ENCODE peak calls at places on chromosome 11, in six cellular contexts. One of them, this sample, is unnamed.

GRCh38 chr11:44524751-44525171 is 40.7 kb upstream of the CD82 start:
- DNase-seq in neural progenitor cell: no peak
- DNase-seq in OCI-LY7: no peak
- DNase-seq in GM23248: no peak
- DNase-seq in MM.1S: no peak
- DNase-seq in HCT116: no peak
- DNase-seq in this sample: no peak

GRCh38 chr11:34308821-34309585 is 48.8 kb downstream of the ABTB2 start:
- DNase-seq in neural progenitor cell: no peak
- DNase-seq in OCI-LY7: no peak
- DNase-seq in GM23248: peak; percentile 88
- DNase-seq in MM.1S: no peak
- DNase-seq in HCT116: no peak
- DNase-seq in this sample: peak; percentile 57

GRCh38 chr11:11263238-11264030 is 89.6 kb downstream of the CSNK2A3 start:
- DNase-seq in neural progenitor cell: no peak
- DNase-seq in OCI-LY7: no peak
- DNase-seq in GM23248: peak; percentile 34
- DNase-seq in MM.1S: no peak
- DNase-seq in HCT116: no peak
- DNase-seq in this sample: no peak

GRCh38 chr11:68153742-68154141 is 32.6 kb upstream of the CHKA start:
- DNase-seq in neural progenitor cell: no peak
- DNase-seq in OCI-LY7: no peak
- DNase-seq in GM23248: no peak
- DNase-seq in MM.1S: no peak
- DNase-seq in HCT116: no peak
- DNase-seq in this sample: no peak

GRCh38 chr11:126403039-126403438 is 47.6 kb downstream of the ST3GAL4 start:
- DNase-seq in neural progenitor cell: peak; percentile 59
- DNase-seq in OCI-LY7: no peak
- DNase-seq in GM23248: no peak
- DNase-seq in MM.1S: no peak
- DNase-seq in HCT116: no peak
- DNase-seq in this sample: peak; percentile 37

GRCh38 chr11:3161309-3161708 is 3.8 kb downstream of the OSBPL5 start:
- DNase-seq in neural progenitor cell: no peak
- DNase-seq in OCI-LY7: no peak
- DNase-seq in GM23248: peak; percentile 71
- DNase-seq in MM.1S: no peak
- DNase-seq in HCT116: no peak
- DNase-seq in this sample: no peak

GRCh38 chr11:32312865-32313403 is 122.4 kb downstream of the WT1 start:
- DNase-seq in neural progenitor cell: peak; percentile 55
- DNase-seq in OCI-LY7: peak; percentile 24
- DNase-seq in GM23248: peak; percentile 92
- DNase-seq in MM.1S: peak; percentile 63
- DNase-seq in HCT116: peak; percentile 63
- DNase-seq in this sample: peak; percentile 71

GRCh38 chr11:12017243-12017678 is 8.8 kb upstream of the DKK3 start:
- DNase-seq in neural progenitor cell: no peak
- DNase-seq in OCI-LY7: no peak
- DNase-seq in GM23248: peak; percentile 93
- DNase-seq in MM.1S: no peak
- DNase-seq in HCT116: no peak
- DNase-seq in this sample: no peak

GRCh38 chr11:560305-561147 is at the start of the genes LMNTD2 and RASSF7:
- DNase-seq in neural progenitor cell: peak; percentile 98
- DNase-seq in OCI-LY7: peak; percentile 97
- DNase-seq in GM23248: peak; percentile 89
- DNase-seq in MM.1S: peak; percentile 94
- DNase-seq in HCT116: peak; percentile 76
- DNase-seq in this sample: peak; percentile 98

GRCh38 chr11:7612661-7613393 is 60.5 kb downstream of the CYB5R2 start:
- DNase-seq in neural progenitor cell: peak; percentile 69
- DNase-seq in OCI-LY7: no peak
- DNase-seq in GM23248: no peak
- DNase-seq in MM.1S: peak; percentile 58
- DNase-seq in HCT116: no peak
- DNase-seq in this sample: peak; percentile 38

GRCh38 chr11:108914981-108915380 is 250.1 kb downstream of the DDX10 start:
- DNase-seq in neural progenitor cell: no peak
- DNase-seq in OCI-LY7: no peak
- DNase-seq in GM23248: no peak
- DNase-seq in MM.1S: no peak
- DNase-seq in HCT116: no peak
- DNase-seq in this sample: no peak

GRCh38 chr11:1837171-1838076 is 1.4 kb upstream of the TNNI2 start:
- DNase-seq in neural progenitor cell: peak; percentile 93
- DNase-seq in OCI-LY7: peak; percentile 88
- DNase-seq in GM23248: peak; percentile 64
- DNase-seq in MM.1S: peak; percentile 43
- DNase-seq in HCT116: no peak
- DNase-seq in this sample: peak; percentile 91

GRCh38 chr11:8356731-8357504 is 93.2 kb upstream of the LMO1 start:
- DNase-seq in neural progenitor cell: peak; percentile 67
- DNase-seq in OCI-LY7: no peak
- DNase-seq in GM23248: peak; percentile 64
- DNase-seq in MM.1S: no peak
- DNase-seq in HCT116: no peak
- DNase-seq in this sample: no peak

GRCh38 chr11:45590743-45591142 is 74.7 kb downstream of the CHST1 start:
- DNase-seq in neural progenitor cell: no peak
- DNase-seq in OCI-LY7: no peak
- DNase-seq in GM23248: peak; percentile 3
- DNase-seq in MM.1S: no peak
- DNase-seq in HCT116: no peak
- DNase-seq in this sample: no peak

GRCh38 chr11:15159085-15159484 is 44.4 kb downstream of the INSC start:
- DNase-seq in neural progenitor cell: peak; percentile 38
- DNase-seq in OCI-LY7: peak; percentile 34
- DNase-seq in GM23248: peak; percentile 77
- DNase-seq in MM.1S: peak; percentile 33
- DNase-seq in HCT116: peak; percentile 28
- DNase-seq in this sample: peak; percentile 22

GRCh38 chr11:59206635-59207034 is 6.1 kb downstream of the MPEG1 start:
- DNase-seq in neural progenitor cell: peak; percentile 66
- DNase-seq in OCI-LY7: peak; percentile 26
- DNase-seq in GM23248: peak; percentile 44
- DNase-seq in MM.1S: peak; percentile 34
- DNase-seq in HCT116: peak; percentile 21
- DNase-seq in this sample: peak; percentile 58

GRCh38 chr11:133526790-133527189 is 5.5 kb downstream of the OPCML start:
- DNase-seq in neural progenitor cell: no peak
- DNase-seq in OCI-LY7: no peak
- DNase-seq in GM23248: no peak
- DNase-seq in MM.1S: no peak
- DNase-seq in HCT116: no peak
- DNase-seq in this sample: no peak

GRCh38 chr11:77654770-77655434 is 17.3 kb upstream of the CLNS1A start:
- DNase-seq in neural progenitor cell: no peak
- DNase-seq in OCI-LY7: no peak
- DNase-seq in GM23248: no peak
- DNase-seq in MM.1S: no peak
- DNase-seq in HCT116: no peak
- DNase-seq in this sample: no peak

GRCh38 chr11:67439321-67440228 is 2.1 kb upstream of the PTPRCAP start:
- DNase-seq in neural progenitor cell: no peak
- DNase-seq in OCI-LY7: no peak
- DNase-seq in GM23248: peak; percentile 64
- DNase-seq in MM.1S: no peak
- DNase-seq in HCT116: no peak
- DNase-seq in this sample: no peak

DNA sequence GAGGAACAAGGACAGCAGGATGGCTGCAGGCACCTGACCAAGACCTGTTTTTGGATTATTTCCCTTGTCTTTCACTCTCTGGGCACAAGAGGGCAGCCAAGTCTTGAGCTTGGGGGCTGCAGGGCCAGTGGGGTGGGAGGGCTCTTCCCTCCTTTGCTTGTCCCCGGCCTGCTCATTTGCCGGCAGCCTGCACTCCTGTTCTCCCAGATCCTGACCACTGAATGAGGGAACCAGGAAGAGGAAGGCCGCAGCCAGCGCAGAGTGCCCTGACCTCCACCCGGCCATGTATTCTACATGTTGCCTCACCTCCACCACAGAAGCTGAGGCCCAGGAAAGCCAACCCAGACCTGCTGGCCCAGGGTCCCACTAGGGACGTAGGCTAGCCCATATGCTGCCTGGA is 15.5 kb upstream of the NNMT start:
- DNase-seq in neural progenitor cell: peak; percentile 88
- DNase-seq in OCI-LY7: peak; percentile 40
- DNase-seq in GM23248: peak; percentile 92
- DNase-seq in MM.1S: peak; percentile 34
- DNase-seq in HCT116: peak; percentile 35
- DNase-seq in this sample: peak; percentile 81
- TF ChIP-seq EZH2phosphoT487 in neural progenitor cell: no peak
- TF ChIP-seq EZH2phosphoT487 in OCI-LY7: no peak
- TF ChIP-seq EZH2phosphoT487 in GM23248: no peak
- TF ChIP-seq EZH2phosphoT487 in MM.1S: no peak
- TF ChIP-seq EZH2phosphoT487 in HCT116: no peak
- TF ChIP-seq EZH2phosphoT487 in this sample: no peak

DNA sequence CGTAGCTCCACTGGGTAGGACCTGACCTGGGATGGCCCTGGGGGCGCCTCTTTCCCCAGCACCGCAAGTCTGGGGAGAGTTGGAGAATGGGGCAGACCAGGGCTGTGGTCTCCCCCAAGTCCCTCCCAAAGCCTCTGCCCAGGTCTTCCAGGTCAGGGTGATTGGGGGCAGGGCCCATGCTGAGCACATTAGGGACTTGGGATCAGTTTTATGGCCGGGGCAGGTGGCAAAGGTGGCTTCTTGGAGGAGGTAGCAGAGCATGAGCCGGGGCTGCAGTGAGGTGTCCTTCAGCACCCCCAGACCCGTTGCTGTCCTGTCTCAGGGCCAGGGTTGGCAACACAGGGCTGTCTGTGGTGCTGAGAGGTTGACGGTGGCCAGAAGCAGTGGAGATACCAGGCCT is 6.0 kb downstream of the RELT start:
- DNase-seq in neural progenitor cell: no peak
- DNase-seq in OCI-LY7: no peak
- DNase-seq in GM23248: no peak
- DNase-seq in MM.1S: no peak
- DNase-seq in HCT116: no peak
- DNase-seq in this sample: no peak
- H3K4me1 ChIP-seq in neural progenitor cell: peaks cover 20% of the 10 kb centered on the region
- H3K4me1 ChIP-seq in OCI-LY7: peaks cover 98% of the 10 kb centered on the region
- H3K4me1 ChIP-seq in GM23248: peaks cover 7% of the 10 kb centered on the region
- H3K4me1 ChIP-seq in MM.1S: peaks cover 35% of the 10 kb centered on the region
- H3K4me1 ChIP-seq in HCT116: peaks cover 7% of the 10 kb centered on the region
- H3K4me1 ChIP-seq in this sample: peaks cover 28% of the 10 kb centered on the region

DNA sequence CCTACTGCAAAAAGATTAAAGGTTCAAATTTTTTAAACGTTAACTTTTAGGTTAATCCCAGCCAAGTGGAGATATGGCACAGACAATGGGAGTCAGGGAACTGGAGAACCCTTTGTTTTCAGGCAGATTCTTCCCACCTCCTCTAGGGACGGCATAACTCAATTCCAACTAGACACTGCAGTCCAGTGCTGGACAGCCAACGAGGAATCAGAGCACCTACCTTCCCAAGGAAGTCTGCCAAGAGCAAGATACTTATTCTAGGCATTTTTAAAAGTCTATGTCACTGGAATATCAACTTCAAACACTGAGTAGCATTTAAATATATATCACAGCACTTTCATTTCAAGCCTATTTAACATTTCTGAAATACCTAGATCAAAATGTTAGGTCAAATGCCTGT is 7.3 kb downstream of the CADM1 start:
- DNase-seq in neural progenitor cell: peak; percentile 37
- DNase-seq in OCI-LY7: no peak
- DNase-seq in GM23248: no peak
- DNase-seq in MM.1S: no peak
- DNase-seq in HCT116: no peak
- DNase-seq in this sample: no peak
- H3K9me3 ChIP-seq in neural progenitor cell: no peaks in the 10 kb centered on the region
- H3K9me3 ChIP-seq in OCI-LY7: no peaks in the 10 kb centered on the region
- H3K9me3 ChIP-seq in GM23248: no peaks in the 10 kb centered on the region
- H3K9me3 ChIP-seq in MM.1S: no peaks in the 10 kb centered on the region
- H3K9me3 ChIP-seq in HCT116: peaks cover 8% of the 10 kb centered on the region
- H3K9me3 ChIP-seq in this sample: no peaks in the 10 kb centered on the region

DNA sequence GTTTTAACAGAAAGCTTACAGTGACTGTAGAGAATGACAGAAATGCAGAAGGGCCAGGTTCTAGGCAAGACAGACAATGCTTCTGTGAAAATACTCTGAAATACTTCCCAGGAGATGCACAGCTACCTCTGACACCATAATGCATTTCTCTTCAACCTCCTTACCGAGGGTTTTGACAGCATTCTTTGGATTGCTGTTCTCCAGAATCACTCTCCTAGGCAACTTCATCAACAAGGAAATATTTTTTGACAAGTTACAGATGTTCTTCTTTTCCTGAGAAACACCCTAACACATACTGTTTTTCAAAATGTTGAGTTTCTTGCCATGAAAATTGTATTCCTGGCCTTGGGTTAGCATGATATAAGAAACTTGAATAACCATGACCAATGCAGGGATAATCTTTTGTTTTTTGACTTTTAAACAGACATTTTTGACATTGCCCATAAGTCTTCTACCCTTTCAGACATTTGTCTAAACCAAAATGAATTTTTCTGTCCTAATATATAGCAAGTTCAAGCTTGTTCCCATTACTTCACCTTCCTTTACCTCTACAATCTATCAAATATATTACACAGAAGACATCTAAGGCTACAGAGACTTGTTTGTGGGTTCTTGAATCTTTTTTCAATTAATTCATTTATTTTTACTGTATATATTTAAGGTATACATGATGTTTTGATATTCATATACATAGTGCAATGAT is 108.1 kb downstream of the CCDC34 start:
- DNase-seq in neural progenitor cell: no peak
- DNase-seq in OCI-LY7: no peak
- DNase-seq in GM23248: peak; percentile 85
- DNase-seq in MM.1S: no peak
- DNase-seq in HCT116: no peak
- DNase-seq in this sample: no peak
- TF ChIP-seq EZH2phosphoT487 in neural progenitor cell: no peak
- TF ChIP-seq EZH2phosphoT487 in OCI-LY7: no peak
- TF ChIP-seq EZH2phosphoT487 in GM23248: no peak
- TF ChIP-seq EZH2phosphoT487 in MM.1S: no peak
- TF ChIP-seq EZH2phosphoT487 in HCT116: no peak
- TF ChIP-seq EZH2phosphoT487 in this sample: no peak

GRCh38 chr11:65310756-65311155 is 3.9 kb upstream of the CDC42EP2 start:
- DNase-seq in neural progenitor cell: peak; percentile 83
- DNase-seq in OCI-LY7: no peak
- DNase-seq in GM23248: no peak
- DNase-seq in MM.1S: no peak
- DNase-seq in HCT116: no peak
- DNase-seq in this sample: no peak
- H3K4me1 ChIP-seq in neural progenitor cell: peaks cover 24% of the 10 kb centered on the region
- H3K4me1 ChIP-seq in OCI-LY7: peaks cover 7% of the 10 kb centered on the region
- H3K4me1 ChIP-seq in GM23248: peaks cover 13% of the 10 kb centered on the region
- H3K4me1 ChIP-seq in MM.1S: no peaks in the 10 kb centered on the region
- H3K4me1 ChIP-seq in HCT116: peaks cover 10% of the 10 kb centered on the region
- H3K4me1 ChIP-seq in this sample: peaks cover 47% of the 10 kb centered on the region